ENCODE peak calls at places on chromosomes 2 and 18, in four cellular contexts. L is astrocyte of the cerebellum, Z is right cardiac atrium, H is ELF-1. C is an unnamed sample.

GRCh38 chr2:239706407-239706806 is 305.6 kb upstream of the HDAC4 start:
- DNase-seq in L (no peak), Z (no peak), H (peak), C (no peak)

GRCh38 chr2:204842731-204843490 is 297.6 kb downstream of the PARD3B start:
- DNase-seq in L (peak), Z (peak), H (no peak), C (peak)

GRCh38 chr18:25261768-25262167 is 90.2 kb downstream of the ZNF521 start:
- DNase-seq in L (no peak), Z (no peak), H (no peak), C (no peak)

GRCh38 chr18:7784171-7784570 is 217.1 kb downstream of the PTPRM start:
- DNase-seq in L (no peak), Z (no peak), H (peak), C (no peak)

GRCh38 chr2:60861736-60862135 is 19.6 kb upstream of the REL start:
- DNase-seq in L (no peak), Z (no peak), H (no peak), C (no peak)

GRCh38 chr2:240467659-240468299 is 32.3 kb downstream of the GPC1 start:
- DNase-seq in L (no peak), Z (peak), H (peak), C (no peak)

GRCh38 chr18:38445485-38446145 is 880.0 kb upstream of the CELF4 start:
- DNase-seq in L (no peak), Z (no peak), H (no peak), C (no peak)

GRCh38 chr18:55275042-55275897 is 312.7 kb downstream of the TCF4 start:
- DNase-seq in L (peak), Z (peak), H (no peak), C (no peak)

GRCh38 chr2:758073-758820 is 81.0 kb upstream of the TMEM18 start:
- DNase-seq in L (no peak), Z (no peak), H (no peak), C (no peak)

GRCh38 chr2:127218843-127219715 is 1.0 kb downstream of the CYP27C1 start:
- DNase-seq in L (no peak), Z (peak), H (peak), C (no peak)

GRCh38 chr2:70094171-70094977 is 7.1 kb downstream of the PCBP1 start:
- DNase-seq in L (no peak), Z (peak), H (no peak), C (no peak)

GRCh38 chr2:9105601-9106337 is 100.8 kb upstream of the ASAP2 start:
- DNase-seq in L (no peak), Z (no peak), H (no peak), C (no peak)

GRCh38 chr2:158561054-158561453 is 104.3 kb downstream of the PKP4 start:
- DNase-seq in L (no peak), Z (no peak), H (no peak), C (no peak)

GRCh38 chr2:36411962-36412444 is 56.4 kb downstream of the CRIM1 start:
- DNase-seq in L (no peak), Z (no peak), H (no peak), C (no peak)

GRCh38 chr2:63654959-63655358 is 66.2 kb downstream of the MDH1 start:
- DNase-seq in L (peak), Z (no peak), H (no peak), C (no peak)

GRCh38 chr2:128058114-128058513 is 30.3 kb upstream of the SAP130 start:
- DNase-seq in L (no peak), Z (no peak), H (no peak), C (no peak)

GRCh38 chr18:74196220-74197119 is 48.1 kb downstream of the TIMM21 start:
- DNase-seq in L (peak), Z (no peak), H (peak), C (peak)

GRCh38 chr2:66661253-66662173 is 226.6 kb downstream of the MEIS1 start:
- DNase-seq in L (no peak), Z (no peak), H (no peak), C (no peak)

GRCh38 chr2:68741805-68742306 is 7.2 kb downstream of the ARHGAP25 start:
- DNase-seq in L (no peak), Z (no peak), H (no peak), C (no peak)

GRCh38 chr2:28869494-28870145 is 489 bp downstream of the TRMT61B start:
- DNase-seq in L (no peak), Z (peak), H (no peak), C (peak)